ENCODE peak calls at places on chromosomes 16 and 17, in eight cellular contexts. J, P, O, R, V, B, L and G are unnamed samples.

GRCh38 chr16:81740163-81740562 is 38.9 kb upstream of the PLCG2 start:
- DNase-seq in J (peak; percentile 64), P (peak; percentile 93), O (peak; percentile 68), R (no peak), V (no peak), B (no peak), L (no peak), G (no peak)

GRCh38 chr17:81487487-81488275 is 24.9 kb downstream of the ACTG1 start:
- DNase-seq in J (peak; percentile 78), P (peak; percentile 72), O (no peak), R (no peak), V (no peak), B (peak; percentile 75), L (peak; percentile 85), G (peak; percentile 92)

GRCh38 chr16:30902070-30902972 is 5.9 kb downstream of the CTF1 start:
- DNase-seq in J (peak; percentile 71), P (no peak), O (no peak), R (no peak), V (no peak), B (no peak), L (peak; percentile 68), G (peak; percentile 92)

GRCh38 chr17:77923776-77924513 is 34.6 kb upstream of the TNRC6C start:
- DNase-seq in J (no peak), P (peak; percentile 11), O (no peak), R (no peak), V (no peak), B (no peak), L (peak; percentile 25), G (no peak)

GRCh38 chr17:12522743-12523181 is 142.9 kb upstream of the MYOCD start:
- DNase-seq in J (peak; percentile 15), P (no peak), O (no peak), R (no peak), V (peak; percentile 25), B (no peak), L (no peak), G (peak; percentile 12)

GRCh38 chr17:77245162-77245926 is 104.6 kb downstream of the SEC14L1 start:
- DNase-seq in J (no peak), P (no peak), O (peak; percentile 60), R (no peak), V (no peak), B (no peak), L (no peak), G (no peak)

GRCh38 chr16:46650224-46650623 is 29.0 kb upstream of the SHCBP1 start:
- DNase-seq in J (no peak), P (no peak), O (no peak), R (no peak), V (no peak), B (no peak), L (no peak), G (no peak)

GRCh38 chr17:36675250-36675649 is 73.9 kb downstream of the MRM1 start:
- DNase-seq in J (no peak), P (no peak), O (no peak), R (no peak), V (no peak), B (no peak), L (peak; percentile 17), G (no peak)

GRCh38 chr16:88857728-88858339 is 907 bp downstream of the TRAPPC2L start:
- DNase-seq in J (peak; percentile 80), P (peak; percentile 80), O (no peak), R (no peak), V (peak; percentile 17), B (peak; percentile 47), L (peak; percentile 75), G (peak; percentile 88)

GRCh38 chr16:27235055-27235937 is 32.0 kb downstream of the KDM8 start:
- DNase-seq in J (peak; percentile 73), P (peak; percentile 78), O (peak; percentile 38), R (peak; percentile 58), V (peak; percentile 41), B (no peak), L (peak; percentile 98), G (peak; percentile 65)

GRCh38 chr16:8996891-8997290 is 33.2 kb upstream of the USP7 start:
- DNase-seq in J (peak; percentile 54), P (no peak), O (no peak), R (no peak), V (no peak), B (no peak), L (peak; percentile 13), G (no peak)

GRCh38 chr16:80996688-80997138 is 10.0 kb downstream of the CMC2 start:
- DNase-seq in J (no peak), P (no peak), O (no peak), R (no peak), V (no peak), B (no peak), L (no peak), G (no peak)

GRCh38 chr16:6133009-6133408 is 1035.4 kb upstream of the EEF2KMT start:
- DNase-seq in J (no peak), P (no peak), O (no peak), R (no peak), V (no peak), B (no peak), L (no peak), G (no peak)

GRCh38 chr17:45013021-45013997 is 38.1 kb downstream of the DCAKD start:
- DNase-seq in J (peak; percentile 45), P (no peak), O (no peak), R (no peak), V (no peak), B (no peak), L (no peak), G (peak; percentile 35)

GRCh38 chr17:27526603-27527002 is 70.4 kb downstream of the KSR1 start:
- DNase-seq in J (peak; percentile 69), P (no peak), O (no peak), R (no peak), V (no peak), B (no peak), L (peak; percentile 19), G (peak; percentile 44)

GRCh38 chr17:15966183-15966878 is 21.4 kb downstream of the ADORA2B start:
- DNase-seq in J (peak; percentile 96), P (no peak), O (no peak), R (peak; percentile 76), V (no peak), B (peak; percentile 86), L (no peak), G (peak; percentile 89)

GRCh38 chr17:49224198-49224996 is 6.2 kb downstream of the PHOSPHO1 start:
- DNase-seq in J (peak; percentile 80), P (peak; percentile 49), O (no peak), R (no peak), V (no peak), B (no peak), L (no peak), G (peak; percentile 53)

GRCh38 chr17:5033352-5034015 is 1.7 kb downstream of the SLC52A1 start:
- DNase-seq in J (peak; percentile 46), P (no peak), O (no peak), R (no peak), V (no peak), B (no peak), L (no peak), G (no peak)

GRCh38 chr17:71173963-71174362 is 946.9 kb upstream of the SOX9 start:
- DNase-seq in J (no peak), P (no peak), O (no peak), R (no peak), V (no peak), B (no peak), L (no peak), G (no peak)

GRCh38 chr17:81403671-81404534 is 8.6 kb downstream of the BAHCC1 start:
- DNase-seq in J (no peak), P (no peak), O (no peak), R (no peak), V (no peak), B (no peak), L (no peak), G (no peak)

GRCh38 chr17:27993161-27993695 is 49.2 kb upstream of the NLK start:
- DNase-seq in J (no peak), P (no peak), O (no peak), R (no peak), V (no peak), B (no peak), L (no peak), G (no peak)

GRCh38 chr17:35540589-35541404 is 3.3 kb upstream of the SLFN12L start:
- DNase-seq in J (no peak), P (peak; percentile 27), O (no peak), R (no peak), V (no peak), B (no peak), L (peak; percentile 61), G (no peak)

GRCh38 chr17:35541434-35541833 is 4.0 kb upstream of the SLFN12L start:
- DNase-seq in J (no peak), P (no peak), O (no peak), R (no peak), V (no peak), B (no peak), L (no peak), G (no peak)

GRCh38 chr17:35537569-35538209 is at the start of gene SLFN12L:
- DNase-seq in J (no peak), P (no peak), O (no peak), R (no peak), V (no peak), B (no peak), L (peak; percentile 83), G (no peak)

GRCh38 chr17:35536664-35537160 is 766 bp downstream of the SLFN12L start:
- DNase-seq in J (no peak), P (no peak), O (no peak), R (no peak), V (no peak), B (no peak), L (peak; percentile 58), G (no peak)

DNA sequence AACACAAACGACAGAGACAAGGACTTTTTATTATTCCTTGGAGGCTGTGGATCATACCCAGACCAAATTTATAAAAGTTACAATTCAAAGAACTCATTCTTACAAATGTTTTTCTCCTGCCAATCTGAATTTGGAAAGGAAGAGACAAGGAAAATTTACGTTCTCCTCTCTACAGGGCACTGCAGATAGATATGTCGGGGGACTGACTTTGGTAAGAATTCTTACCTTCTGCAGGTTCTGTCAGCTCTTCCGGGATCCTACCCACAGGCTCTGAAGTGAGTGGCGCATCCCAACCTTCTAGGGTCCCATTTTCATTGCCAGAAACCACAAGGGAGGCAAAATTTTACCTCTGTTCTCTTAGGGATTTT is 2.2 kb upstream of the SLFN12L start:
- DNase-seq in J (peak; percentile 13), P (no peak), O (no peak), R (no peak), V (no peak), B (no peak), L (peak; percentile 22), G (no peak)
- H2AFZ ChIP-seq in J (peak overlapping the region; percentile 45), P (peak overlapping the region; percentile 99), O (peak overlapping the region; percentile 61), R (no peak overlapping the region), V (no peak overlapping the region), B (peak overlapping the region; percentile 54), L (peak overlapping the region; percentile 54), G (peak overlapping the region; percentile 44)

GRCh38 chr17:75724016-75725003 is 3.1 kb downstream of the ITGB4 start:
- DNase-seq in J (no peak), P (no peak), O (no peak), R (no peak), V (no peak), B (no peak), L (no peak), G (no peak)
- H2AFZ ChIP-seq in J (no peak overlapping the region), P (no peak overlapping the region), O (no peak overlapping the region), R (no peak overlapping the region), V (no peak overlapping the region), B (no peak overlapping the region), L (no peak overlapping the region), G (no peak overlapping the region)

GRCh38 chr16:22670551-22670970 is 143.4 kb upstream of the HS3ST2 start:
- DNase-seq in J (peak; percentile 95), P (peak; percentile 80), O (no peak), R (no peak), V (no peak), B (peak; percentile 59), L (peak; percentile 29), G (peak; percentile 77)
- H2AFZ ChIP-seq in J (peak overlapping the region; percentile 85), P (peak overlapping the region; percentile 74), O (no peak overlapping the region), R (no peak overlapping the region), V (no peak overlapping the region), B (peak overlapping the region; percentile 78), L (no peak overlapping the region), G (peak overlapping the region; percentile 95)

GRCh38 chr16:73717266-73718057 is 579.2 kb upstream of the PSMD7 start:
- DNase-seq in J (no peak), P (no peak), O (no peak), R (no peak), V (no peak), B (no peak), L (no peak), G (no peak)
- H2AFZ ChIP-seq in J (peak overlapping the region; percentile 78), P (no peak overlapping the region), O (no peak overlapping the region), R (no peak overlapping the region), V (no peak overlapping the region), B (peak overlapping the region; percentile 54), L (no peak overlapping the region), G (no peak overlapping the region)